ENCODE peak calls at places on chromosomes 1 and 21, in eight cellular contexts. One of them, this sample, is unnamed.
A peak's percentile ranks its signal among the peaks of the same experiment; 100 is the strongest.

GRCh38 chr1:167043752-167044488 is 46.3 kb downstream of the GPA33 start:
- DNase-seq in GM23338: peak; percentile 69
- DNase-seq in sigmoid colon: peak; percentile 86
- DNase-seq in stomach: peak; percentile 87
- DNase-seq in K562: peak; percentile 78
- DNase-seq in endothelial cell of umbilical vein: no peak
- DNase-seq in prostate gland: peak; percentile 76
- DNase-seq in spleen: peak; percentile 91
- DNase-seq in this sample: peak; percentile 73

GRCh38 chr21:28770867-28771661 is 221.6 kb downstream of the LTN1 start:
- DNase-seq in prostate gland: no peak
- DNase-seq in K562: no peak
- DNase-seq in sigmoid colon: peak; percentile 72
- DNase-seq in GM23338: no peak
- DNase-seq in spleen: no peak
- DNase-seq in endothelial cell of umbilical vein: no peak
- DNase-seq in stomach: no peak
- DNase-seq in this sample: no peak

GRCh38 chr1:204848579-204848978 is 22.1 kb upstream of the NFASC start:
- DNase-seq in GM23338: no peak
- DNase-seq in K562: no peak
- DNase-seq in prostate gland: no peak
- DNase-seq in stomach: no peak
- DNase-seq in spleen: no peak
- DNase-seq in endothelial cell of umbilical vein: no peak
- DNase-seq in sigmoid colon: no peak
- DNase-seq in this sample: no peak

GRCh38 chr1:10484519-10484918 is 9.8 kb downstream of the PEX14 start:
- DNase-seq in spleen: no peak
- DNase-seq in sigmoid colon: no peak
- DNase-seq in endothelial cell of umbilical vein: no peak
- DNase-seq in GM23338: no peak
- DNase-seq in stomach: no peak
- DNase-seq in prostate gland: no peak
- DNase-seq in K562: no peak
- DNase-seq in this sample: no peak

GRCh38 chr1:119544165-119544762 is 37.3 kb downstream of the HSD3B1 start:
- DNase-seq in stomach: no peak
- DNase-seq in K562: peak; percentile 16
- DNase-seq in sigmoid colon: no peak
- DNase-seq in spleen: no peak
- DNase-seq in prostate gland: no peak
- DNase-seq in endothelial cell of umbilical vein: no peak
- DNase-seq in GM23338: peak; percentile 72
- DNase-seq in this sample: no peak

GRCh38 chr1:13663969-13664368 is 36.0 kb upstream of the PRDM2 start:
- DNase-seq in sigmoid colon: no peak
- DNase-seq in endothelial cell of umbilical vein: no peak
- DNase-seq in GM23338: no peak
- DNase-seq in prostate gland: no peak
- DNase-seq in K562: no peak
- DNase-seq in spleen: no peak
- DNase-seq in stomach: no peak
- DNase-seq in this sample: no peak

GRCh38 chr1:56448937-56449336 is 130.4 kb downstream of the PLPP3 start:
- DNase-seq in stomach: no peak
- DNase-seq in K562: no peak
- DNase-seq in sigmoid colon: peak; percentile 78
- DNase-seq in GM23338: no peak
- DNase-seq in endothelial cell of umbilical vein: peak; percentile 33
- DNase-seq in spleen: no peak
- DNase-seq in prostate gland: no peak
- DNase-seq in this sample: no peak

GRCh38 chr1:116949213-116949985 is 39.7 kb downstream of the PTGFRN start:
- DNase-seq in spleen: no peak
- DNase-seq in endothelial cell of umbilical vein: no peak
- DNase-seq in sigmoid colon: no peak
- DNase-seq in prostate gland: no peak
- DNase-seq in GM23338: no peak
- DNase-seq in stomach: no peak
- DNase-seq in K562: no peak
- DNase-seq in this sample: no peak

GRCh38 chr1:44543064-44543815 is 131.0 kb downstream of the TMEM53 start:
- DNase-seq in stomach: no peak
- DNase-seq in endothelial cell of umbilical vein: no peak
- DNase-seq in spleen: no peak
- DNase-seq in GM23338: peak; percentile 98
- DNase-seq in sigmoid colon: no peak
- DNase-seq in prostate gland: no peak
- DNase-seq in K562: peak; percentile 68
- DNase-seq in this sample: no peak

GRCh38 chr1:151512326-151512725 is 1.1 kb downstream of the CGN start:
- DNase-seq in prostate gland: no peak
- DNase-seq in stomach: no peak
- DNase-seq in endothelial cell of umbilical vein: no peak
- DNase-seq in K562: no peak
- DNase-seq in spleen: no peak
- DNase-seq in sigmoid colon: peak; percentile 9
- DNase-seq in GM23338: no peak
- DNase-seq in this sample: no peak

GRCh38 chr1:115052454-115053083 is 22.9 kb downstream of the TSHB start:
- DNase-seq in stomach: peak; percentile 77
- DNase-seq in endothelial cell of umbilical vein: peak; percentile 53
- DNase-seq in spleen: no peak
- DNase-seq in sigmoid colon: no peak
- DNase-seq in prostate gland: peak; percentile 56
- DNase-seq in K562: peak; percentile 70
- DNase-seq in GM23338: peak; percentile 92
- DNase-seq in this sample: peak; percentile 42

GRCh38 chr1:41390171-41390570 is 28.9 kb downstream of the FOXO6 start:
- DNase-seq in K562: no peak
- DNase-seq in spleen: no peak
- DNase-seq in GM23338: no peak
- DNase-seq in sigmoid colon: no peak
- DNase-seq in endothelial cell of umbilical vein: no peak
- DNase-seq in stomach: no peak
- DNase-seq in prostate gland: no peak
- DNase-seq in this sample: no peak

GRCh38 chr1:214296860-214297699 is 16.1 kb downstream of the SMYD2 start:
- DNase-seq in stomach: no peak
- DNase-seq in K562: no peak
- DNase-seq in sigmoid colon: no peak
- DNase-seq in prostate gland: no peak
- DNase-seq in spleen: no peak
- DNase-seq in endothelial cell of umbilical vein: peak; percentile 30
- DNase-seq in GM23338: peak; percentile 70
- DNase-seq in this sample: no peak

GRCh38 chr1:230919201-230919600 is 50.9 kb upstream of the C1orf198 start:
- DNase-seq in prostate gland: no peak
- DNase-seq in K562: no peak
- DNase-seq in stomach: no peak
- DNase-seq in sigmoid colon: no peak
- DNase-seq in spleen: no peak
- DNase-seq in endothelial cell of umbilical vein: no peak
- DNase-seq in GM23338: no peak
- DNase-seq in this sample: no peak

GRCh38 chr1:167057297-167057688 is 32.9 kb downstream of the GPA33 start:
- DNase-seq in K562: no peak
- DNase-seq in GM23338: peak; percentile 81
- DNase-seq in sigmoid colon: no peak
- DNase-seq in spleen: no peak
- DNase-seq in prostate gland: peak; percentile 20
- DNase-seq in stomach: peak; percentile 52
- DNase-seq in endothelial cell of umbilical vein: no peak
- DNase-seq in this sample: no peak

GRCh38 chr1:27575861-27576331 is 28.0 kb downstream of the AHDC1 start:
- DNase-seq in GM23338: peak; percentile 85
- DNase-seq in prostate gland: peak; percentile 59
- DNase-seq in sigmoid colon: peak; percentile 93
- DNase-seq in stomach: peak; percentile 84
- DNase-seq in endothelial cell of umbilical vein: peak; percentile 56
- DNase-seq in K562: peak; percentile 76
- DNase-seq in spleen: peak; percentile 87
- DNase-seq in this sample: no peak

GRCh38 chr21:43645414-43645891 is 13.8 kb downstream of the HSF2BP start:
- DNase-seq in endothelial cell of umbilical vein: peak; percentile 84
- DNase-seq in K562: peak; percentile 16
- DNase-seq in spleen: no peak
- DNase-seq in GM23338: peak; percentile 72
- DNase-seq in sigmoid colon: peak; percentile 73
- DNase-seq in stomach: peak; percentile 57
- DNase-seq in prostate gland: peak; percentile 64
- DNase-seq in this sample: peak; percentile 60

GRCh38 chr1:116115476-116115875 is 4.3 kb downstream of the MAB21L3 start:
- DNase-seq in spleen: no peak
- DNase-seq in prostate gland: no peak
- DNase-seq in endothelial cell of umbilical vein: no peak
- DNase-seq in stomach: no peak
- DNase-seq in K562: no peak
- DNase-seq in GM23338: no peak
- DNase-seq in sigmoid colon: no peak
- DNase-seq in this sample: no peak

GRCh38 chr1:4213599-4213998 is 313.5 kb upstream of the C1orf174 start:
- DNase-seq in stomach: no peak
- DNase-seq in endothelial cell of umbilical vein: no peak
- DNase-seq in K562: no peak
- DNase-seq in GM23338: no peak
- DNase-seq in prostate gland: no peak
- DNase-seq in sigmoid colon: no peak
- DNase-seq in spleen: no peak
- DNase-seq in this sample: no peak

GRCh38 chr1:226736908-226737818 is 1.9 kb downstream of the ITPKB start:
- DNase-seq in K562: no peak
- DNase-seq in stomach: peak; percentile 47
- DNase-seq in GM23338: peak; percentile 75
- DNase-seq in spleen: peak; percentile 92
- DNase-seq in sigmoid colon: peak; percentile 78
- DNase-seq in endothelial cell of umbilical vein: peak; percentile 50
- DNase-seq in prostate gland: peak; percentile 40
- DNase-seq in this sample: no peak

GRCh38 chr1:209095627-209096595 is 487.6 kb upstream of the CAMK1G start:
- DNase-seq in stomach: no peak
- DNase-seq in sigmoid colon: no peak
- DNase-seq in endothelial cell of umbilical vein: no peak
- DNase-seq in GM23338: no peak
- DNase-seq in prostate gland: no peak
- DNase-seq in spleen: no peak
- DNase-seq in K562: no peak
- DNase-seq in this sample: no peak

GRCh38 chr1:154416496-154417337 is 11.6 kb downstream of the IL6R start:
- DNase-seq in GM23338: no peak
- DNase-seq in prostate gland: no peak
- DNase-seq in sigmoid colon: no peak
- DNase-seq in stomach: no peak
- DNase-seq in spleen: no peak
- DNase-seq in endothelial cell of umbilical vein: no peak
- DNase-seq in K562: no peak
- DNase-seq in this sample: no peak

GRCh38 chr21:38669186-38669585 is 136.5 kb upstream of the ETS2 start:
- DNase-seq in GM23338: peak; percentile 60
- DNase-seq in stomach: no peak
- DNase-seq in K562: peak; percentile 25
- DNase-seq in sigmoid colon: no peak
- DNase-seq in spleen: no peak
- DNase-seq in endothelial cell of umbilical vein: peak; percentile 45
- DNase-seq in prostate gland: no peak
- DNase-seq in this sample: no peak

GRCh38 chr1:171506525-171507304 is 21.4 kb downstream of the PRRC2C start:
- DNase-seq in GM23338: peak; percentile 41
- DNase-seq in K562: no peak
- DNase-seq in spleen: no peak
- DNase-seq in sigmoid colon: no peak
- DNase-seq in stomach: no peak
- DNase-seq in prostate gland: no peak
- DNase-seq in endothelial cell of umbilical vein: peak; percentile 41
- DNase-seq in this sample: no peak

GRCh38 chr1:89865498-89866385 is 44.9 kb downstream of the LRRC8D start:
- DNase-seq in sigmoid colon: no peak
- DNase-seq in spleen: no peak
- DNase-seq in GM23338: no peak
- DNase-seq in prostate gland: no peak
- DNase-seq in endothelial cell of umbilical vein: peak; percentile 78
- DNase-seq in K562: no peak
- DNase-seq in stomach: no peak
- DNase-seq in this sample: no peak

GRCh38 chr1:81547261-81547911 is 253.3 kb upstream of the ADGRL2 start:
- DNase-seq in stomach: no peak
- DNase-seq in sigmoid colon: no peak
- DNase-seq in endothelial cell of umbilical vein: no peak
- DNase-seq in GM23338: peak; percentile 88
- DNase-seq in spleen: no peak
- DNase-seq in prostate gland: no peak
- DNase-seq in K562: no peak
- DNase-seq in this sample: no peak
- H3K4me3 ChIP-seq in stomach: no peak overlapping the region
- H3K4me3 ChIP-seq in sigmoid colon: no peak overlapping the region
- H3K4me3 ChIP-seq in endothelial cell of umbilical vein: no peak overlapping the region
- H3K4me3 ChIP-seq in GM23338: no peak overlapping the region
- H3K4me3 ChIP-seq in spleen: no peak overlapping the region
- H3K4me3 ChIP-seq in prostate gland: no peak overlapping the region
- H3K4me3 ChIP-seq in K562: no peak overlapping the region
- H3K4me3 ChIP-seq in this sample: peak overlapping the region; percentile 1

GRCh38 chr1:20402585-20403422 is 83.2 kb downstream of the CAMK2N1 start:
- DNase-seq in stomach: no peak
- DNase-seq in sigmoid colon: no peak
- DNase-seq in K562: no peak
- DNase-seq in endothelial cell of umbilical vein: no peak
- DNase-seq in prostate gland: no peak
- DNase-seq in GM23338: no peak
- DNase-seq in spleen: no peak
- DNase-seq in this sample: no peak
- H3K4me1 ChIP-seq in stomach: no peaks in the 10 kb centered on the region
- H3K4me1 ChIP-seq in sigmoid colon: no peaks in the 10 kb centered on the region
- H3K4me1 ChIP-seq in K562: no peaks in the 10 kb centered on the region
- H3K4me1 ChIP-seq in endothelial cell of umbilical vein: peaks cover 6% of the 10 kb centered on the region
- H3K4me1 ChIP-seq in prostate gland: no peaks in the 10 kb centered on the region
- H3K4me1 ChIP-seq in GM23338: peaks cover 6% of the 10 kb centered on the region
- H3K4me1 ChIP-seq in spleen: no peaks in the 10 kb centered on the region
- H3K4me1 ChIP-seq in this sample: no peaks in the 10 kb centered on the region

DNA sequence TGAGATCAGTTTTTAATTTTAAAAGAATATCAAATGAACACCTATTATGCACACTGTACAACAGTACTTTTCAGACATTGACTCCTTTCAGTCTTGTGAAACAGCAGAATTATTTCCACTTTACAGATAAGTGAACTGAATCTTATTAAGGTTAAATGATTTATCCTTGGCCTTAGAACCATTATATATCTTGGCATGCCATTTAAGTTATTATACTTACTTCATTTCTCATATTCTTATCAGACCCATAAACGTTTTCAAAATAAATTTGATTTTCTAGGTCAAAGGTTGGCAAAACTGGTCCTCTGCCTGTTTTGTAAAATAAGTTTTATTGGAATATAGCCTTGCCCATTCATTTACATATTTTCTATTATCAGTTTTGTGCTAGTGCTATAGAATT is 33.0 kb upstream of the SNRPE start:
- DNase-seq in GM23338: no peak
- DNase-seq in prostate gland: no peak
- DNase-seq in sigmoid colon: no peak
- DNase-seq in endothelial cell of umbilical vein: no peak
- DNase-seq in stomach: no peak
- DNase-seq in spleen: no peak
- DNase-seq in K562: no peak
- DNase-seq in this sample: no peak
- TF ChIP-seq POLR2AphosphoS5 in GM23338: no peak
- TF ChIP-seq POLR2AphosphoS5 in prostate gland: no peak
- TF ChIP-seq POLR2AphosphoS5 in sigmoid colon: no peak
- TF ChIP-seq POLR2AphosphoS5 in endothelial cell of umbilical vein: no peak
- TF ChIP-seq POLR2AphosphoS5 in stomach: no peak
- TF ChIP-seq POLR2AphosphoS5 in spleen: no peak
- TF ChIP-seq POLR2AphosphoS5 in K562: no peak
- TF ChIP-seq POLR2AphosphoS5 in this sample: no peak

GRCh38 chr1:246801241-246802020 is 77.2 kb downstream of the SCCPDH start:
- DNase-seq in spleen: no peak
- DNase-seq in endothelial cell of umbilical vein: no peak
- DNase-seq in prostate gland: no peak
- DNase-seq in sigmoid colon: no peak
- DNase-seq in GM23338: no peak
- DNase-seq in K562: no peak
- DNase-seq in stomach: no peak
- DNase-seq in this sample: no peak
- H3K4me3 ChIP-seq in spleen: no peak overlapping the region
- H3K4me3 ChIP-seq in endothelial cell of umbilical vein: no peak overlapping the region
- H3K4me3 ChIP-seq in prostate gland: no peak overlapping the region
- H3K4me3 ChIP-seq in sigmoid colon: no peak overlapping the region
- H3K4me3 ChIP-seq in GM23338: no peak overlapping the region
- H3K4me3 ChIP-seq in K562: no peak overlapping the region
- H3K4me3 ChIP-seq in stomach: no peak overlapping the region
- H3K4me3 ChIP-seq in this sample: no peak overlapping the region

This sample was measured in breast epithelium.